ENCODE peak calls at places on chromosome 6, in ten cellular contexts. W, N, P, G, H, Z, Y, I, E and A are unnamed samples.

GRCh38 chr6:170030284-170031095 is 260.4 kb downstream of the DLL1 start:
- DNase-seq in W (no peak), N (peak; percentile 46), P (no peak), G (no peak), H (no peak), Z (no peak), Y (no peak), I (no peak), E (no peak), A (no peak)

GRCh38 chr6:137173501-137173900 is at the start of gene IL22RA2:
- DNase-seq in W (no peak), N (no peak), P (no peak), G (no peak), H (no peak), Z (no peak), Y (no peak), I (no peak), E (no peak), A (no peak)

GRCh38 chr6:22411408-22412105 is 114.7 kb upstream of the PRL start:
- DNase-seq in W (no peak), N (peak; percentile 42), P (no peak), G (no peak), H (no peak), Z (no peak), Y (peak; percentile 6), I (no peak), E (no peak), A (no peak)

GRCh38 chr6:42402184-42402583 is 49.5 kb downstream of the TRERF1 start:
- DNase-seq in W (peak; percentile 58), N (peak; percentile 30), P (no peak), G (peak; percentile 46), H (no peak), Z (peak; percentile 45), Y (peak; percentile 62), I (no peak), E (no peak), A (peak; percentile 16)

GRCh38 chr6:137165375-137166246 is 7.8 kb downstream of the IL22RA2 start:
- DNase-seq in W (peak; percentile 6), N (peak; percentile 17), P (peak; percentile 79), G (peak; percentile 26), H (no peak), Z (no peak), Y (peak; percentile 55), I (peak; percentile 94), E (peak; percentile 73), A (no peak)

GRCh38 chr6:140956567-140957306 is 1176.0 kb upstream of the GJE1 start:
- DNase-seq in W (no peak), N (no peak), P (no peak), G (no peak), H (no peak), Z (no peak), Y (peak; percentile 85), I (no peak), E (no peak), A (no peak)

GRCh38 chr6:162999575-163000285 is 272.0 kb downstream of the PACRG start:
- DNase-seq in W (no peak), N (no peak), P (no peak), G (no peak), H (no peak), Z (no peak), Y (peak; percentile 92), I (no peak), E (no peak), A (no peak)

GRCh38 chr6:25217275-25217674 is 61.9 kb upstream of the CARMIL1 start:
- DNase-seq in W (no peak), N (no peak), P (no peak), G (no peak), H (no peak), Z (no peak), Y (peak; percentile 37), I (no peak), E (no peak), A (no peak)

GRCh38 chr6:82458705-82459104 is 95.1 kb downstream of the TPBG start:
- DNase-seq in W (no peak), N (no peak), P (no peak), G (no peak), H (no peak), Z (no peak), Y (no peak), I (no peak), E (no peak), A (no peak)

GRCh38 chr6:79604583-79605037 is 26.5 kb upstream of the SH3BGRL2 start:
- DNase-seq in W (no peak), N (no peak), P (no peak), G (no peak), H (no peak), Z (no peak), Y (peak; percentile 7), I (no peak), E (no peak), A (peak; percentile 63)

GRCh38 chr6:43985329-43985728 is 141.9 kb downstream of the MRPL14 start:
- DNase-seq in W (no peak), N (no peak), P (no peak), G (no peak), H (no peak), Z (no peak), Y (no peak), I (no peak), E (no peak), A (no peak)

GRCh38 chr6:30837870-30838269 is 46.4 kb upstream of the DDR1 start:
- DNase-seq in W (no peak), N (no peak), P (no peak), G (peak; percentile 32), H (no peak), Z (no peak), Y (no peak), I (no peak), E (no peak), A (no peak)

GRCh38 chr6:11448038-11448437 is 89.5 kb upstream of the TMEM170B start:
- DNase-seq in W (no peak), N (no peak), P (no peak), G (no peak), H (no peak), Z (no peak), Y (no peak), I (peak; percentile 59), E (no peak), A (no peak)

GRCh38 chr6:80001337-80001736 is 3.1 kb upstream of the TTK start:
- DNase-seq in W (no peak), N (no peak), P (no peak), G (no peak), H (no peak), Z (no peak), Y (no peak), I (no peak), E (no peak), A (no peak)

GRCh38 chr6:156110249-156110648 is 654.6 kb upstream of the NOX3 start:
- DNase-seq in W (no peak), N (no peak), P (no peak), G (no peak), H (no peak), Z (no peak), Y (no peak), I (no peak), E (no peak), A (no peak)

GRCh38 chr6:97586344-97586743 is 303.3 kb upstream of the MMS22L start:
- DNase-seq in W (no peak), N (peak; percentile 16), P (no peak), G (no peak), H (peak; percentile 68), Z (no peak), Y (peak; percentile 60), I (peak; percentile 52), E (no peak), A (peak; percentile 27)

GRCh38 chr6:101956961-101957360 is 563.5 kb downstream of the GRIK2 start:
- DNase-seq in W (no peak), N (no peak), P (no peak), G (no peak), H (no peak), Z (no peak), Y (no peak), I (no peak), E (no peak), A (no peak)

DNA sequence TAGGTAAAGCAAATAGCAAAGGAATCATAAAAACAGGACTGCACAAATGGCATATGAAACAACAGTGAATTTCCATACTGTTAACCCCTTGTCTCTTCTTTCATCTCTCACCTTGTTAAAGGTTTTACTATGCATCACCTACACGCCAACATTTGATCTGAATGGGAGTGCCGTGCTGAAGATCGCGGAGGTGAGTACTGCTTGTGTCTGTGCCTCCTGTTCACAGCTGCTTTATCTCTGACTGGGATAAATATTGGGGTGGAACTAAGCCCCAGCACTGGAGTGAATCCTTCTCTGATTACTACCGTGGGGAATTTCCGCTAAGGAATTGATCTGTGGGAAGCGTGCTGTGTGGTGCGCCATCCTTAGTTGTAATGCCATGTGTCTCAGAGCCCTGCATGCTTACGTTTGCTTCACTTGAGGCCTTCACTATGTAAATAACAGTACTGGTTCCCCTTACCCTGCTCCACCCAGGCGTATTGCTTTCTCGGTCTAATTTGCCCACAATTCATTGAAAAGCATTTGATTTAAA is 11.4 kb upstream of the PBOV1 start:
- DNase-seq in W (no peak), N (no peak), P (no peak), G (no peak), H (no peak), Z (no peak), Y (no peak), I (no peak), E (no peak), A (no peak)
- H3K4me1 ChIP-seq in W (no peaks in the 10 kb centered on the region), N (no peaks in the 10 kb centered on the region), P (peaks cover 7% of the 10 kb centered on the region), G (peaks cover 62% of the 10 kb centered on the region), H (no peaks in the 10 kb centered on the region), Z (peaks cover 72% of the 10 kb centered on the region), Y (no peaks in the 10 kb centered on the region), I (peaks cover 10% of the 10 kb centered on the region), E (peaks cover 11% of the 10 kb centered on the region), A (peaks cover 46% of the 10 kb centered on the region)

DNA sequence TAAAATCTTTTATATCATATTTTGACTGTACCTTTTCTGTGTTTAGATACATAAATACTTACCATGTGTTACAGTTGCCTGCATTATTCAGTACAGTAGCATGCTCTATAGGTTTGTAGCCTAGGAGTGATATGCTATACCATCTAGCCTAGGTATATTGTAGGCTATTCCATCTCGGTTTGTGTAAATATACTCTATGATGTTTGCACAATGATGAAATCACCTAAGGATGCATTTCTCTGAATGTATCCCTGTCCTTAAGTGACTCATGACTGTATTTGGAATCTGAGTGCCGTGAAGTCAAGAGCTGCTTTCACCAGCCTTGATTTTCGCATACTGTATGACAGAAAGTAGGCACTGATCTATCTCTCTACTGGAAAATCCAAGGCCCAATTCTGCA is 129.9 kb downstream of the UTRN start:
- DNase-seq in W (no peak), N (no peak), P (no peak), G (peak; percentile 91), H (no peak), Z (peak; percentile 87), Y (peak; percentile 88), I (no peak), E (no peak), A (peak; percentile 21)
- H3K9me2 ChIP-seq in W (no peaks in the 10 kb centered on the region), N (no peaks in the 10 kb centered on the region), P (no peaks in the 10 kb centered on the region), G (no peaks in the 10 kb centered on the region), H (no peaks in the 10 kb centered on the region), Z (no peaks in the 10 kb centered on the region), Y (no peaks in the 10 kb centered on the region), I (no peaks in the 10 kb centered on the region), E (no peaks in the 10 kb centered on the region), A (no peaks in the 10 kb centered on the region)

GRCh38 chr6:57317060-57317943 is at the start of gene PRIM2:
- DNase-seq in W (peak; percentile 76), N (peak; percentile 90), P (peak; percentile 85), G (peak; percentile 91), H (peak; percentile 93), Z (peak; percentile 75), Y (peak; percentile 91), I (peak; percentile 92), E (peak; percentile 90), A (peak; percentile 93)
- H3K4me1 ChIP-seq in W (peaks cover 4% of the 10 kb centered on the region), N (peaks cover 37% of the 10 kb centered on the region), P (peaks cover 26% of the 10 kb centered on the region), G (peaks cover 49% of the 10 kb centered on the region), H (peaks cover 5% of the 10 kb centered on the region), Z (peaks cover 22% of the 10 kb centered on the region), Y (peaks cover 59% of the 10 kb centered on the region), I (peaks cover 24% of the 10 kb centered on the region), E (peaks cover 38% of the 10 kb centered on the region), A (peaks cover 20% of the 10 kb centered on the region)

GRCh38 chr6:113701552-113702254 is 155.4 kb upstream of the MARCKS start:
- DNase-seq in W (no peak), N (no peak), P (no peak), G (no peak), H (no peak), Z (no peak), Y (no peak), I (no peak), E (no peak), A (no peak)
- H3K9me2 ChIP-seq in W (no peaks in the 10 kb centered on the region), N (no peaks in the 10 kb centered on the region), P (no peaks in the 10 kb centered on the region), G (no peaks in the 10 kb centered on the region), H (peaks cover 5% of the 10 kb centered on the region), Z (no peaks in the 10 kb centered on the region), Y (no peaks in the 10 kb centered on the region), I (no peaks in the 10 kb centered on the region), E (no peaks in the 10 kb centered on the region), A (no peaks in the 10 kb centered on the region)